ENCODE peak calls at places on chromosome 15, in ten cellular contexts. V is endothelial cell; P is stimulated activated CD4-positive, alpha-beta T cell treated with anti-CD3 and anti-CD28 coated beads, Interleukin-4, amount 100 ng/mL, for 1 hour; A is foreskin fibroblast; L is H54; B is HuH-7.5; J is NCI-H1436; O is stimulated activated CD8-positive, alpha-beta memory T cell treated with anti-CD3 and anti-CD28 coated beads, Interleukin-15, amount 100 ng/mL, for 48 hours; S is T-helper 2 cell treated with Interferon-gamma antibody and Interleukin-4, amounts not matched to agents 5 μg/mL and 100 μg/mL, for 36 hours; F is GM23338. R is an unnamed sample.

GRCh38 chr15:58587481-58587880 is 155.7 kb downstream of the LIPC start:
- DNase-seq in V (no peak), P (no peak), A (no peak), L (no peak), B (no peak), J (no peak), O (no peak), S (no peak), F (no peak), R (no peak)

GRCh38 chr15:67133026-67133425 is 67.6 kb downstream of the SMAD3 start:
- DNase-seq in V (no peak), P (no peak), A (no peak), L (no peak), B (no peak), J (no peak), O (no peak), S (no peak), F (no peak), R (no peak)

GRCh38 chr15:77160562-77161481 is 89.9 kb upstream of the TSPAN3 start:
- DNase-seq in V (no peak), P (no peak), A (no peak), L (no peak), B (peak), J (no peak), O (no peak), S (no peak), F (peak), R (no peak)

GRCh38 chr15:48416301-48416700 is 85.1 kb downstream of the DUT start:
- DNase-seq in V (no peak), P (no peak), A (no peak), L (no peak), B (no peak), J (no peak), O (no peak), S (no peak), F (no peak), R (no peak)

GRCh38 chr15:90173372-90173771 is 27.8 kb upstream of the SEMA4B start:
- DNase-seq in V (no peak), P (no peak), A (no peak), L (no peak), B (no peak), J (no peak), O (no peak), S (no peak), F (no peak), R (no peak)

GRCh38 chr15:81469154-81469553 is 95.1 kb upstream of the TMC3 start:
- DNase-seq in V (no peak), P (no peak), A (no peak), L (no peak), B (no peak), J (no peak), O (no peak), S (no peak), F (no peak), R (no peak)

GRCh38 chr15:31574761-31575160 is 248.1 kb downstream of the KLF13 start:
- DNase-seq in V (no peak), P (no peak), A (no peak), L (no peak), B (no peak), J (no peak), O (no peak), S (no peak), F (peak), R (no peak)

GRCh38 chr15:69576035-69576526 is 123.5 kb downstream of the RPLP1 start:
- DNase-seq in V (peak), P (peak), A (no peak), L (peak), B (no peak), J (peak), O (peak), S (peak), F (peak), R (peak)

GRCh38 chr15:80160570-80161156 is 7.9 kb downstream of the FAH start:
- DNase-seq in V (no peak), P (no peak), A (peak), L (peak), B (no peak), J (no peak), O (peak), S (peak), F (no peak), R (peak)

GRCh38 chr15:58551084-58551763 is 119.4 kb downstream of the LIPC start:
- DNase-seq in V (no peak), P (no peak), A (no peak), L (no peak), B (no peak), J (no peak), O (no peak), S (peak), F (no peak), R (no peak)

GRCh38 chr15:68642491-68642845 is 63.7 kb downstream of the CORO2B start:
- DNase-seq in V (no peak), P (no peak), A (no peak), L (no peak), B (no peak), J (no peak), O (no peak), S (no peak), F (peak), R (no peak)

GRCh38 chr15:95857124-95857757 is 473.3 kb upstream of the NR2F2 start:
- DNase-seq in V (no peak), P (no peak), A (peak), L (peak), B (no peak), J (no peak), O (no peak), S (no peak), F (no peak), R (no peak)

GRCh38 chr15:47586653-47587224 is 130.6 kb upstream of the SEMA6D start:
- DNase-seq in V (no peak), P (no peak), A (no peak), L (no peak), B (no peak), J (peak), O (no peak), S (no peak), F (no peak), R (no peak)

GRCh38 chr15:90558182-90558581 is 28.5 kb downstream of the CRTC3 start:
- DNase-seq in V (no peak), P (no peak), A (no peak), L (no peak), B (peak), J (no peak), O (no peak), S (no peak), F (no peak), R (no peak)

GRCh38 chr15:74206801-74207281 is 4.3 kb upstream of the STRA6 start:
- DNase-seq in V (no peak), P (no peak), A (no peak), L (no peak), B (no peak), J (no peak), O (no peak), S (no peak), F (no peak), R (no peak)

GRCh38 chr15:60093273-60094067 is 89.4 kb downstream of the FOXB1 start:
- DNase-seq in V (no peak), P (no peak), A (no peak), L (no peak), B (no peak), J (no peak), O (no peak), S (no peak), F (no peak), R (no peak)

GRCh38 chr15:38562278-38562677 is 2.3 kb downstream of the RASGRP1 start:
- DNase-seq in V (no peak), P (no peak), A (no peak), L (no peak), B (no peak), J (no peak), O (no peak), S (no peak), F (peak), R (no peak)

GRCh38 chr15:26628879-26629529 is 143.9 kb downstream of the GABRB3 start:
- DNase-seq in V (no peak), P (peak), A (peak), L (no peak), B (no peak), J (peak), O (no peak), S (no peak), F (peak), R (no peak)

GRCh38 chr15:59501531-59502113 is 63.6 kb downstream of the FAM81A start:
- DNase-seq in V (peak), P (no peak), A (peak), L (peak), B (peak), J (no peak), O (no peak), S (no peak), F (peak), R (peak)

GRCh38 chr15:52217186-52217585 is 26.0 kb upstream of the GNB5 start:
- DNase-seq in V (peak), P (peak), A (no peak), L (no peak), B (no peak), J (no peak), O (no peak), S (no peak), F (peak), R (no peak)

GRCh38 chr15:45715528-45715927 is 80.7 kb downstream of the SQOR start:
- DNase-seq in V (no peak), P (no peak), A (no peak), L (no peak), B (no peak), J (no peak), O (no peak), S (no peak), F (peak), R (peak)

GRCh38 chr15:83769411-83769960 is 115.6 kb downstream of the ADAMTSL3 start:
- DNase-seq in V (no peak), P (no peak), A (no peak), L (no peak), B (no peak), J (no peak), O (no peak), S (no peak), F (no peak), R (peak)

GRCh38 chr15:99257107-99257750 is 5.9 kb downstream of the LRRC28 start:
- DNase-seq in V (no peak), P (no peak), A (no peak), L (no peak), B (peak), J (no peak), O (no peak), S (no peak), F (no peak), R (no peak)

GRCh38 chr15:95888762-95889161 is 441.7 kb upstream of the NR2F2 start:
- DNase-seq in V (no peak), P (no peak), A (no peak), L (no peak), B (no peak), J (no peak), O (no peak), S (no peak), F (no peak), R (no peak)

GRCh38 chr15:81500081-81500480 is 126.1 kb upstream of the TMC3 start:
- DNase-seq in V (no peak), P (no peak), A (no peak), L (no peak), B (no peak), J (no peak), O (no peak), S (no peak), F (no peak), R (no peak)

GRCh38 chr15:69119692-69120395 is 40.6 kb upstream of the GLCE start:
- DNase-seq in V (no peak), P (no peak), A (no peak), L (no peak), B (no peak), J (no peak), O (no peak), S (no peak), F (peak), R (no peak)

GRCh38 chr15:92807971-92808571 is 92.1 kb upstream of the CHD2 start:
- DNase-seq in V (no peak), P (no peak), A (no peak), L (no peak), B (no peak), J (no peak), O (no peak), S (no peak), F (peak), R (no peak)

GRCh38 chr15:40458495-40459371 is 12.1 kb upstream of the CHST14 start:
- DNase-seq in V (no peak), P (no peak), A (no peak), L (no peak), B (no peak), J (no peak), O (no peak), S (no peak), F (no peak), R (no peak)

GRCh38 chr15:23708332-23708731 is 21.2 kb upstream of the NDN start:
- DNase-seq in V (no peak), P (no peak), A (no peak), L (no peak), B (no peak), J (no peak), O (no peak), S (no peak), F (no peak), R (no peak)

GRCh38 chr15:73054417-73054963 is 2.2 kb downstream of the NEO1 start:
- DNase-seq in V (no peak), P (no peak), A (no peak), L (no peak), B (no peak), J (no peak), O (no peak), S (no peak), F (no peak), R (no peak)

GRCh38 chr15:71667228-71667627 is 143.1 kb upstream of the NR2E3 start:
- DNase-seq in V (no peak), P (no peak), A (no peak), L (no peak), B (no peak), J (no peak), O (no peak), S (no peak), F (no peak), R (no peak)

GRCh38 chr15:90603893-90604292 is 74.2 kb downstream of the CRTC3 start:
- DNase-seq in V (no peak), P (peak), A (peak), L (no peak), B (no peak), J (no peak), O (no peak), S (no peak), F (peak), R (no peak)

GRCh38 chr15:52733078-52733477 is 53.9 kb upstream of the ATOSA start:
- DNase-seq in V (no peak), P (no peak), A (peak), L (no peak), B (no peak), J (no peak), O (no peak), S (no peak), F (no peak), R (no peak)

R was measured in MM.1S.